ENCODE peak calls at places on chromosomes 4 and X, in seven cellular contexts. One of them, this sample, is unnamed.

GRCh38 chrX:39639871-39640270 is 457.9 kb downstream of the BCOR start:
- DNase-seq in H9: no peak
- DNase-seq in tibial nerve: no peak
- DNase-seq in HFFc6: no peak
- DNase-seq in A549: no peak
- DNase-seq in progenitor cell of endocrine pancreas: no peak
- DNase-seq in cardiac fibroblast: peak
- DNase-seq in this sample: no peak

GRCh38 chr4:153759407-153760226 is at the start of gene RNF175:
- DNase-seq in A549: no peak
- DNase-seq in cardiac fibroblast: no peak
- DNase-seq in tibial nerve: no peak
- DNase-seq in progenitor cell of endocrine pancreas: peak
- DNase-seq in H9: peak
- DNase-seq in HFFc6: no peak
- DNase-seq in this sample: no peak

GRCh38 chr4:54001558-54002365 is 62.6 kb downstream of the CHIC2 start:
- DNase-seq in HFFc6: no peak
- DNase-seq in A549: no peak
- DNase-seq in H9: peak
- DNase-seq in tibial nerve: no peak
- DNase-seq in cardiac fibroblast: no peak
- DNase-seq in progenitor cell of endocrine pancreas: no peak
- DNase-seq in this sample: no peak

GRCh38 chr4:134045411-134045810 is 156.2 kb downstream of the PABPC4L start:
- DNase-seq in H9: no peak
- DNase-seq in A549: no peak
- DNase-seq in progenitor cell of endocrine pancreas: no peak
- DNase-seq in tibial nerve: no peak
- DNase-seq in HFFc6: no peak
- DNase-seq in cardiac fibroblast: no peak
- DNase-seq in this sample: no peak

GRCh38 chrX:138711399-138712347 is at the start of gene FGF13:
- DNase-seq in A549: peak
- DNase-seq in cardiac fibroblast: no peak
- DNase-seq in tibial nerve: no peak
- DNase-seq in progenitor cell of endocrine pancreas: peak
- DNase-seq in H9: peak
- DNase-seq in HFFc6: no peak
- DNase-seq in this sample: no peak

GRCh38 chr4:153465583-153465921 is 608 bp upstream of the TMEM131L start:
- DNase-seq in HFFc6: peak
- DNase-seq in cardiac fibroblast: peak
- DNase-seq in H9: no peak
- DNase-seq in A549: peak
- DNase-seq in progenitor cell of endocrine pancreas: peak
- DNase-seq in tibial nerve: peak
- DNase-seq in this sample: no peak

GRCh38 chr4:145168578-145169187 is 11.7 kb downstream of the OTUD4 start:
- DNase-seq in A549: no peak
- DNase-seq in HFFc6: no peak
- DNase-seq in progenitor cell of endocrine pancreas: no peak
- DNase-seq in tibial nerve: no peak
- DNase-seq in H9: no peak
- DNase-seq in cardiac fibroblast: no peak
- DNase-seq in this sample: no peak

GRCh38 chrX:96568088-96568487 is 116.6 kb upstream of the DIAPH2 start:
- DNase-seq in A549: no peak
- DNase-seq in progenitor cell of endocrine pancreas: no peak
- DNase-seq in tibial nerve: no peak
- DNase-seq in H9: no peak
- DNase-seq in cardiac fibroblast: no peak
- DNase-seq in HFFc6: no peak
- DNase-seq in this sample: no peak

GRCh38 chr4:167903291-167903721 is 189.0 kb upstream of the ANXA10 start:
- DNase-seq in HFFc6: peak
- DNase-seq in H9: no peak
- DNase-seq in cardiac fibroblast: peak
- DNase-seq in progenitor cell of endocrine pancreas: no peak
- DNase-seq in A549: peak
- DNase-seq in tibial nerve: no peak
- DNase-seq in this sample: no peak

GRCh38 chr4:88022289-88022688 is 14.9 kb downstream of the PKD2 start:
- DNase-seq in tibial nerve: no peak
- DNase-seq in cardiac fibroblast: no peak
- DNase-seq in progenitor cell of endocrine pancreas: no peak
- DNase-seq in H9: no peak
- DNase-seq in HFFc6: no peak
- DNase-seq in A549: no peak
- DNase-seq in this sample: no peak

GRCh38 chrX:17787557-17787956 is 50.3 kb downstream of the SCML1 start:
- DNase-seq in A549: no peak
- DNase-seq in progenitor cell of endocrine pancreas: no peak
- DNase-seq in HFFc6: no peak
- DNase-seq in tibial nerve: no peak
- DNase-seq in cardiac fibroblast: no peak
- DNase-seq in H9: no peak
- DNase-seq in this sample: no peak

GRCh38 chrX:35890699-35891098 is 28.8 kb upstream of the CFAP47 start:
- DNase-seq in cardiac fibroblast: peak
- DNase-seq in A549: peak
- DNase-seq in tibial nerve: no peak
- DNase-seq in H9: peak
- DNase-seq in progenitor cell of endocrine pancreas: no peak
- DNase-seq in HFFc6: no peak
- DNase-seq in this sample: no peak

GRCh38 chrX:19893722-19894121 is 6.3 kb upstream of the SH3KBP1 start:
- DNase-seq in HFFc6: peak
- DNase-seq in tibial nerve: no peak
- DNase-seq in progenitor cell of endocrine pancreas: no peak
- DNase-seq in H9: no peak
- DNase-seq in cardiac fibroblast: peak
- DNase-seq in A549: peak
- DNase-seq in this sample: peak

GRCh38 chr4:37873383-37873782 is 17.5 kb upstream of the TBC1D1 start:
- DNase-seq in cardiac fibroblast: peak
- DNase-seq in A549: peak
- DNase-seq in progenitor cell of endocrine pancreas: no peak
- DNase-seq in H9: no peak
- DNase-seq in tibial nerve: no peak
- DNase-seq in HFFc6: peak
- DNase-seq in this sample: no peak

GRCh38 chr4:170990989-170991589 is 822.1 kb upstream of the GALNTL6 start:
- DNase-seq in tibial nerve: no peak
- DNase-seq in HFFc6: no peak
- DNase-seq in H9: peak
- DNase-seq in cardiac fibroblast: no peak
- DNase-seq in progenitor cell of endocrine pancreas: peak
- DNase-seq in A549: peak
- DNase-seq in this sample: no peak

GRCh38 chrX:10633722-10634121 is 13.3 kb upstream of the MID1 start:
- DNase-seq in tibial nerve: peak
- DNase-seq in A549: peak
- DNase-seq in H9: no peak
- DNase-seq in cardiac fibroblast: peak
- DNase-seq in HFFc6: peak
- DNase-seq in progenitor cell of endocrine pancreas: no peak
- DNase-seq in this sample: no peak

GRCh38 chr4:141636077-141636770 is at the start of gene IL15:
- DNase-seq in H9: peak
- DNase-seq in HFFc6: peak
- DNase-seq in cardiac fibroblast: peak
- DNase-seq in A549: peak
- DNase-seq in progenitor cell of endocrine pancreas: peak
- DNase-seq in tibial nerve: peak
- DNase-seq in this sample: no peak

GRCh38 chr4:11805837-11806236 is 377.1 kb upstream of the HS3ST1 start:
- DNase-seq in progenitor cell of endocrine pancreas: no peak
- DNase-seq in cardiac fibroblast: peak
- DNase-seq in A549: peak
- DNase-seq in HFFc6: no peak
- DNase-seq in H9: no peak
- DNase-seq in tibial nerve: no peak
- DNase-seq in this sample: no peak

GRCh38 chr4:36414248-36414647 is 132.8 kb downstream of the DTHD1 start:
- DNase-seq in H9: no peak
- DNase-seq in cardiac fibroblast: no peak
- DNase-seq in tibial nerve: no peak
- DNase-seq in A549: peak
- DNase-seq in HFFc6: no peak
- DNase-seq in progenitor cell of endocrine pancreas: no peak
- DNase-seq in this sample: no peak

GRCh38 chr4:174369968-174370367 is 86.3 kb downstream of the CEP44 start:
- DNase-seq in tibial nerve: no peak
- DNase-seq in progenitor cell of endocrine pancreas: no peak
- DNase-seq in cardiac fibroblast: no peak
- DNase-seq in H9: no peak
- DNase-seq in HFFc6: no peak
- DNase-seq in A549: no peak
- DNase-seq in this sample: no peak

GRCh38 chrX:154779261-154779660 is 16.6 kb downstream of the DKC1 start:
- DNase-seq in progenitor cell of endocrine pancreas: no peak
- DNase-seq in HFFc6: peak
- DNase-seq in cardiac fibroblast: peak
- DNase-seq in H9: no peak
- DNase-seq in A549: no peak
- DNase-seq in tibial nerve: no peak
- DNase-seq in this sample: no peak
- TF ChIP-seq CTCF in progenitor cell of endocrine pancreas: no peak
- TF ChIP-seq CTCF in HFFc6: no peak
- TF ChIP-seq CTCF in cardiac fibroblast: no peak
- TF ChIP-seq CTCF in H9: no peak
- TF ChIP-seq CTCF in A549: no peak
- TF ChIP-seq CTCF in tibial nerve: no peak
- TF ChIP-seq CTCF in this sample: no peak

GRCh38 chr4:15976456-15977096 is 13.6 kb upstream of the FGFBP2 start:
- DNase-seq in H9: no peak
- DNase-seq in progenitor cell of endocrine pancreas: no peak
- DNase-seq in cardiac fibroblast: no peak
- DNase-seq in A549: no peak
- DNase-seq in HFFc6: no peak
- DNase-seq in tibial nerve: no peak
- DNase-seq in this sample: no peak
- TF ChIP-seq CTCF in H9: peak
- TF ChIP-seq CTCF in progenitor cell of endocrine pancreas: no peak
- TF ChIP-seq CTCF in cardiac fibroblast: no peak
- TF ChIP-seq CTCF in A549: no peak
- TF ChIP-seq CTCF in HFFc6: no peak
- TF ChIP-seq CTCF in tibial nerve: no peak
- TF ChIP-seq CTCF in this sample: no peak

GRCh38 chrX:5876984-5877655 is 351.5 kb downstream of the NLGN4X start:
- DNase-seq in cardiac fibroblast: no peak
- DNase-seq in HFFc6: no peak
- DNase-seq in tibial nerve: no peak
- DNase-seq in progenitor cell of endocrine pancreas: peak
- DNase-seq in H9: peak
- DNase-seq in A549: peak
- DNase-seq in this sample: no peak
- TF ChIP-seq CTCF in cardiac fibroblast: no peak
- TF ChIP-seq CTCF in HFFc6: peak
- TF ChIP-seq CTCF in tibial nerve: no peak
- TF ChIP-seq CTCF in progenitor cell of endocrine pancreas: peak
- TF ChIP-seq CTCF in H9: peak
- TF ChIP-seq CTCF in A549: peak
- TF ChIP-seq CTCF in this sample: peak

DNA sequence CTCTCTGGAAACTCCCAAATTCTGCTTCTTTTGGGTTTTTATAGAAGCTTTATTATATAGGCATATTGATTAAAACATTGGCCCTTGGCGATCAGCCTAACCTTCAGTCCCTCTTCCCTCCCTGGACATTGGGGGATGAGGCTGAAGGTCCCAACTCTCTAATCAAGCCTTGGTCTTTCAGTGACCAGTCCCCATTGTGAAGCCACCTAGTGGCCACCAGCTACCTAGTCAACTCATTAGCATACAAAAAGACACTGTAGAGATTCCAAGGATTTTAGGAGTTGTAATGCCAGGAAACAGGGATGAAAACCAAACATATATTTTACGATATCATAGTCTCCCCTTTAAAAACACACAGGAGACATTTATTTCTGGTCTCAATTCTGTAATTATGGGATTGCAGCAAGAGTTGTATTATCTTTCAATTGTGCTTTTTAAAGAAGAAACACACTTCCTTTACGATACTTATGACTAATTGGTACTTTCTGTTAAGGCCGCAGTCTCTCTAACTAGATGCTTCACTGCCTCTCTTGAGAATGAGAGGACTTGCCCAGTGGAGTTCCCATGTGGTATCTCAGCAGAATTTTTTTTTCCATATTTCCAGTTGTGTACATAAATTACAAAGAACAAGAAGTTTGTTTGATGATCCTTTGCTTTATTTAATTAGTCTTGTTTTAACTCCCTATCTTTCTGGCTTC is 58.2 kb downstream of the WDR17 start:
- DNase-seq in H9: peak
- DNase-seq in tibial nerve: no peak
- DNase-seq in cardiac fibroblast: peak
- DNase-seq in progenitor cell of endocrine pancreas: no peak
- DNase-seq in A549: peak
- DNase-seq in HFFc6: peak
- DNase-seq in this sample: no peak
- TF ChIP-seq CTCF in H9: peak
- TF ChIP-seq CTCF in tibial nerve: peak
- TF ChIP-seq CTCF in cardiac fibroblast: peak
- TF ChIP-seq CTCF in progenitor cell of endocrine pancreas: peak
- TF ChIP-seq CTCF in A549: peak
- TF ChIP-seq CTCF in HFFc6: peak
- TF ChIP-seq CTCF in this sample: peak

GRCh38 chr4:15327311-15328298 is 100.2 kb upstream of the C1QTNF7 start:
- DNase-seq in H9: no peak
- DNase-seq in HFFc6: peak
- DNase-seq in cardiac fibroblast: peak
- DNase-seq in A549: no peak
- DNase-seq in progenitor cell of endocrine pancreas: no peak
- DNase-seq in tibial nerve: peak
- DNase-seq in this sample: peak
- TF ChIP-seq CTCF in H9: no peak
- TF ChIP-seq CTCF in HFFc6: peak
- TF ChIP-seq CTCF in cardiac fibroblast: no peak
- TF ChIP-seq CTCF in A549: no peak
- TF ChIP-seq CTCF in progenitor cell of endocrine pancreas: no peak
- TF ChIP-seq CTCF in tibial nerve: no peak
- TF ChIP-seq CTCF in this sample: no peak